ENCODE peak calls at places on chromosomes 11 and 22, in six cellular contexts. L, R, X, F, V and J are unnamed samples.

GRCh38 chr11:7575841-7576451 is 62.1 kb downstream of the PPFIBP2 start:
- DNase-seq in L (no peak), R (no peak), X (no peak), F (peak; percentile 44), V (peak; percentile 26), J (no peak)

GRCh38 chr11:107821199-107821926 is 37.2 kb downstream of the SLC35F2 start:
- DNase-seq in L (peak; percentile 65), R (no peak), X (no peak), F (no peak), V (no peak), J (no peak)

GRCh38 chr11:92225206-92225562 is 566 bp downstream of the FAT3 start:
- DNase-seq in L (no peak), R (peak; percentile 9), X (no peak), F (no peak), V (no peak), J (no peak)

GRCh38 chr11:63609536-63609935 is 4.7 kb downstream of the PLAAT3 start:
- DNase-seq in L (no peak), R (no peak), X (no peak), F (no peak), V (no peak), J (no peak)

GRCh38 chr11:7437706-7438105 is 47.6 kb upstream of the OLFML1 start:
- DNase-seq in L (peak; percentile 6), R (no peak), X (no peak), F (no peak), V (no peak), J (no peak)

GRCh38 chr11:113119074-113119473 is 157.9 kb downstream of the NCAM1 start:
- DNase-seq in L (no peak), R (no peak), X (no peak), F (no peak), V (no peak), J (no peak)

GRCh38 chr11:93505703-93506102 is 37.5 kb downstream of the SMCO4 start:
- DNase-seq in L (no peak), R (no peak), X (no peak), F (no peak), V (no peak), J (no peak)

GRCh38 chr11:59259047-59259446 is 46.3 kb upstream of the MPEG1 start:
- DNase-seq in L (no peak), R (no peak), X (no peak), F (no peak), V (no peak), J (no peak)

GRCh38 chr11:101692980-101693379 is 109.2 kb upstream of the TRPC6 start:
- DNase-seq in L (no peak), R (no peak), X (no peak), F (no peak), V (no peak), J (no peak)

GRCh38 chr11:58513747-58514367 is 6.0 kb upstream of the OR5B21 start:
- DNase-seq in L (peak; percentile 37), R (no peak), X (no peak), F (peak; percentile 68), V (peak; percentile 51), J (peak; percentile 65)

GRCh38 chr11:14422052-14422813 is 63.2 kb upstream of the RRAS2 start:
- DNase-seq in L (peak; percentile 99), R (peak; percentile 33), X (peak; percentile 81), F (peak; percentile 96), V (peak; percentile 82), J (peak; percentile 100)

GRCh38 chr11:121366970-121367369 is 74.4 kb downstream of the SC5D start:
- DNase-seq in L (no peak), R (no peak), X (no peak), F (no peak), V (no peak), J (no peak)
- H3K4me3 ChIP-seq in L (no peak overlapping the region), R (no peak overlapping the region), X (no peak overlapping the region), F (no peak overlapping the region), V (no peak overlapping the region), J (no peak overlapping the region)

GRCh38 chr11:45995342-45995734 is 72.9 kb downstream of the LARGE2 start:
- DNase-seq in L (no peak), R (no peak), X (no peak), F (no peak), V (no peak), J (no peak)
- H3K36me3 ChIP-seq in L (no peaks in the 10 kb centered on the region), R (no peaks in the 10 kb centered on the region), X (peaks cover 4% of the 10 kb centered on the region), F (no peaks in the 10 kb centered on the region), V (no peaks in the 10 kb centered on the region), J (no peaks in the 10 kb centered on the region)

DNA sequence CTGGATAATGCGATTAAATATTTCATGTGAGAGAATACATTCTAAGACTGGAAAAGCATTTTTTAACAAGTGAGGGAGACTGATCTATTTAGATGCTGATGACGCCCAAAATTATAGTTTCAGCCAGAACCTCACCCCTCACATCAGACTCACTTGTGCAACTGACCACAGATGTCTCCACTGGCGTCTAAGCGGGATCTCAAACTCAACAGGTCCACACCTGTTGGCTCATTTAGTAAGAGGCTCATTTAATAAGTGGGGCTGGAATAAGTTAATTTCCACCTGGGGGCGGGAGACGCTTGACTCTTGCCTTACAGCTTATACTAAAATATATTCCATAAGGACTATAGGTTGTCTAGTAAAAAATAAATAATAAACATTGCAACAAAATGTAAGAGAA is 47.5 kb downstream of the MORC2 start:
- DNase-seq in L (no peak), R (no peak), X (no peak), F (peak; percentile 42), V (no peak), J (no peak)
- TF ChIP-seq CTCF in L (no peak), R (no peak), X (no peak), F (no peak), V (no peak), J (no peak)

DNA sequence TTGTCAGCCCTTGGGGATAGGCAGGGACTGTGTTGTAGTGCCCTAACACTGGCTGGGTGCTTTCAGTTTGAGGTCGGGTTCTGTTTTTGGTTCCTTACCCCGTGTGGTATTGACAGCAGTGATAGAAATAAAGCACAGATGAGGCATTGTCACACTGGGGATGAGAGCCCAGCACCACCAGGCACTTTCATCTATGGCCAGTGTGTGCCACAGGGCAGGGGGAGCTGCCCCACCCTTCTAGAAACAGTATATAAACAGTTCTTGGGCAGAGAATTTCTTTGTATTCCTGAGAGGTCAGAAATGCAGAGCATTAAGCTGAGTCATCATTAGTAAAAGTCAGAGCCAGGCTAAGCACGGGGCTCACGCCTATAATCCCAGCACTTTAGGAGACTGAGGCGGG is 23.1 kb upstream of the CDC42EP2 start:
- DNase-seq in L (peak; percentile 47), R (no peak), X (no peak), F (peak; percentile 68), V (peak; percentile 56), J (peak; percentile 51)
- H3K4me3 ChIP-seq in L (no peak overlapping the region), R (no peak overlapping the region), X (no peak overlapping the region), F (no peak overlapping the region), V (no peak overlapping the region), J (no peak overlapping the region)

DNA sequence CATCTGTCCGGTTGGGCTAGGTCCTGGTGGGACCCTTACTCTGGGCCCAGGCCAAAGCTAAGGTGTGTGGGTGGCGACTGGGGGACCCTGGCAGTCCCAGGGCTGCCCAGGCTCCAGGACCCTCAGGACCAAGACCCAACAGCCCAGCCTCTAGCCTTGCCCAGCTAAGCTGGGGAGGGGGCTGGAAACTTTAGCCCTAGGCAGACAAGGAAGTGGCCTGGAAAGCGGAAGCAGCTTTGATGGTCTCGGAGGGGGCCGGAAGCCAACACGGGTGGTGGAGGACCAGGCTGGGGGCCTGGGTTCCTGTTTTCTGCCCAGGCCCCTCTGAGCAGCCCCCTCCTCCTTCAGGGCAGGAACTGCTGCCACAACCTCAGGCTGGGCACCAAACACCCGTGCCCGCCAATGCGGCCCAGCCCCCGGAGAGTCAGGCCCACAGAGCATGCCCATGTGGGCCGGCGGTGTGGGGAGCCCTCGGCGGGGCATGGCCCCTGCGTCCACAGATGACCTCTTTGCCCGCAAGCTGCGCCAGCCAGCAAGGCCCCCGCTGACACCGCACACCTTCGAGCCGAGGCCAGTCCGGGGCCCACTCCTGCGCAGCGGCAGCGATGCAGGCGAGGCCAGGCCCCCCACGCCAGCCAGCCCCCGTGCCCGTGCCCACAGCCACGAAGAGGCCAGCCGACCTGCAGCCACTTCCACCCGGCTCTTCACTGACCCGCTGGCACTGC is 2.7 kb downstream of the SIPA1 start:
- DNase-seq in L (no peak), R (no peak), X (peak; percentile 97), F (no peak), V (no peak), J (no peak)
- H3K36me3 ChIP-seq in L (peaks cover 9% of the 10 kb centered on the region), R (peaks cover 15% of the 10 kb centered on the region), X (peaks cover 64% of the 10 kb centered on the region), F (peaks cover 8% of the 10 kb centered on the region), V (peaks cover 3% of the 10 kb centered on the region), J (peaks cover 20% of the 10 kb centered on the region)

DNA sequence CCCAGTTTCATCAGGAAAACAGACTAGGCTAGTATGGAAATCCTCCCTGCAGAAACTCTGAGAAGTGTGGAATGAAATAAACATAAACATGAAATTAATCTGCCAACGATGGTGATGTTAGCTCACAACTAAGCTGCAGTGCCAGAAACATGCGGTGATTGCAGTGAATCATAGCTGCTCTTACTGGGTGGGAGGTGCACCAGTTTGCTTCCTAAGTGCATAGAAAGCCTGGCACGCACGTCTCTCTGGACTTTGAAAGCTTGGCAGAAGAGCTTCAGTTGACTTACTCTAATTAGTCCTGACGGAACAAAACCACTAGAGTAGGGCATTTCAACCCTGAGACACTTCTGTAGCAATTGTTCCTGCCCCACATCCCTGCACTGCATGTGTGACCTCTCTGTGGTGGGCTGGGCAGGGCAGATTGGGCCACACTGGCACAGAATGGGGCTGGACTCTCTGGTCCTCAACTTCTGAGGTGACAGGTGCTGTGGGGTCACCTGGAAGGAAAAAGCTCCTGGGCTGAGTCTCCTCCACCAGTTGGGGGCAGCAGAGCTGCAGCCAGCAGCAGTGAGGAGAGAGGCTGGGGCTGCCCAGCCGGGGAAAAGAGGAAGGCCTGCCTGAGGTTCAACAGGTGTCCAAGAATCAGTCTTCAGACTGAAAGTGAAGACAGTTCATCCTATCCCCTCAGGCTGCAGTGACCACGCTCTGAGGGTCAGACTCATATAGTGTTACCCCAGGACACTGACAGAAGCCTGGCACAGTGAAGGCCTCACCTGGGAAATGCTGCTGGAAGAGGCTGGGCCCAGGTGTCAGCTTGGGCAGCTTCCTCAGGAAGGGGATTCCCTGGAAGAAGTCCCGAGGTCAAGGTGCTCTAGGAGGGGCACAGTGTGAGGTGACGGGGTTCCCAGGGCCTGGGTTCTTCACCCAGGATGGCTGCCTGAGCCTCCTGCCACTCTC is 40.5 kb downstream of the GGTLC2 start:
- DNase-seq in L (peak; percentile 31), R (no peak), X (peak; percentile 85), F (no peak), V (no peak), J (peak; percentile 34)
- TF ChIP-seq CTCF in L (peak; percentile 12), R (no peak), X (no peak), F (peak; percentile 47), V (peak; percentile 70), J (peak; percentile 62)